ENCODE peak calls at places on chromosomes 5 and 9, in ten cellular contexts. J is spleen, W is endothelial cell of umbilical vein, F is breast epithelium, N is HepG2, H is K562, Q is suprapubic skin, E is HCT116, D is H1, L is GM23338. G is an unnamed sample. For H3K27me3, the result is how much of the 10 kb centered on the place peaks cover.

GRCh38 chr9:125407974-125408900 is 146.6 kb downstream of the GAPVD1 start:
- DNase-seq in J (peak), W (peak), F (peak), N (peak), H (peak), Q (peak), E (no peak), D (peak), L (peak), G (peak)

GRCh38 chr5:10485142-10485795 is 43.6 kb downstream of the ROPN1L start:
- DNase-seq in J (peak), W (peak), F (no peak), N (no peak), H (peak), Q (no peak), E (peak), D (no peak), L (peak), G (no peak)

GRCh38 chr9:89664896-89665329 is 60.1 kb downstream of the GADD45G start:
- DNase-seq in J (no peak), W (no peak), F (peak), N (no peak), H (no peak), Q (no peak), E (no peak), D (no peak), L (peak), G (no peak)

GRCh38 chr5:169094586-169095409 is 206.1 kb downstream of the SLIT3 start:
- DNase-seq in J (no peak), W (no peak), F (no peak), N (no peak), H (no peak), Q (no peak), E (no peak), D (no peak), L (no peak), G (no peak)

GRCh38 chr5:170746081-170746951 is 37.2 kb upstream of the GABRP start:
- DNase-seq in J (no peak), W (peak), F (no peak), N (no peak), H (no peak), Q (no peak), E (no peak), D (peak), L (peak), G (peak)

GRCh38 chr9:79387091-79387490 is 184.7 kb upstream of the TLE4 start:
- DNase-seq in J (no peak), W (no peak), F (no peak), N (no peak), H (no peak), Q (no peak), E (no peak), D (no peak), L (peak), G (no peak)

GRCh38 chr5:82365744-82366228 is 87.6 kb upstream of the RPS23 start:
- DNase-seq in J (no peak), W (no peak), F (no peak), N (peak), H (no peak), Q (no peak), E (peak), D (no peak), L (no peak), G (peak)

GRCh38 chr9:77511525-77511924 is 136.6 kb downstream of the GNA14 start:
- DNase-seq in J (no peak), W (no peak), F (no peak), N (no peak), H (no peak), Q (no peak), E (no peak), D (no peak), L (no peak), G (no peak)

GRCh38 chr5:177134653-177135225 is 1.2 kb downstream of the NSD1 start:
- DNase-seq in J (no peak), W (no peak), F (no peak), N (no peak), H (no peak), Q (no peak), E (no peak), D (no peak), L (peak), G (no peak)

GRCh38 chr9:127680846-127681245 is 25.9 kb upstream of the CFAP157 start:
- DNase-seq in J (no peak), W (no peak), F (no peak), N (no peak), H (no peak), Q (no peak), E (no peak), D (no peak), L (no peak), G (no peak)

DNA sequence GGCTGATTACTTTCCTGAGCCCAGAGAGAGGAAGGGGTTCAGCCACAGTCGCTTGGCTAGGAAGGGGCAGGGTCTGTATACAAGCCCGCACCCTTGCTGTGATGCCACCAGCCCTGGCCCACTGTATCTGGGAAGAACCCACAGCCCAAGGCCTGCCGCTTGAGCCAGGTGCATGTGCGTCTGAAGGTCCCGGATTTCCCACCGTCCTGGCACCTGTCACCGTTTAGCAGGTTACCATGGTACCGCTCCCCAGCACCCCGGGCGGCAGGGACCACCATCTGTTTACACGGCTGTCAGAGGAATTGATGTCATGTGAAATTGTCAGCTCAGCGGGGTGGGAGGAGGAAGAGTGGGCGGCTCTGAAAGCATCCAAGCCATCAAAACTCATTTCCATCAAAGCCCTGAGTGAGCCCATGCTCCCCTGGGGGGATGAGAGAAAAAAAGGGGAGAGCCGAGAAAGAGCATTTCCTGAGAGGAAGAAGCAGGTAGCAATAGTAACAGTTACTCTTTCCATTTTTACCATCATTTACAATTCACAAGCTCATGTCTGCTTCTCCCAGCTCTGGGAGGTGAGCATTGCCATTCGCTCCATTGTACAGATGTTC is 92.7 kb downstream of the HRH2 start:
- DNase-seq in J (no peak), W (no peak), F (no peak), N (no peak), H (no peak), Q (no peak), E (no peak), D (peak), L (no peak), G (no peak)
- H3K27me3 ChIP-seq in J (under half), W (under half), F (under half), N (under half), H (under half), Q (under half), E (under half), D (under half), L (under half), G (under half)

GRCh38 chr9:121731919-121732318 is 80.5 kb downstream of the DAB2IP start:
- DNase-seq in J (no peak), W (no peak), F (no peak), N (no peak), H (no peak), Q (no peak), E (no peak), D (no peak), L (no peak), G (no peak)

GRCh38 chr9:121734465-121734864 is 83.0 kb downstream of the DAB2IP start:
- DNase-seq in J (no peak), W (no peak), F (no peak), N (no peak), H (no peak), Q (no peak), E (no peak), D (no peak), L (no peak), G (no peak)

GRCh38 chr9:121731090-121731489 is 79.7 kb downstream of the DAB2IP start:
- DNase-seq in J (no peak), W (no peak), F (no peak), N (no peak), H (no peak), Q (no peak), E (no peak), D (no peak), L (no peak), G (no peak)

GRCh38 chr9:121732886-121733285 is 81.5 kb downstream of the DAB2IP start:
- DNase-seq in J (no peak), W (no peak), F (no peak), N (no peak), H (no peak), Q (no peak), E (no peak), D (no peak), L (no peak), G (no peak)

GRCh38 chr9:121732383-121732782 is 80.9 kb downstream of the DAB2IP start:
- DNase-seq in J (no peak), W (no peak), F (no peak), N (no peak), H (no peak), Q (no peak), E (no peak), D (no peak), L (no peak), G (no peak)
- H3K27ac ChIP-seq in J (peak), W (no peak), F (peak), N (no peak), H (no peak), Q (no peak), E (no peak), D (no peak), L (no peak), G (no peak)

GRCh38 chr5:43066231-43066798 is 26.2 kb upstream of the ANXA2R start:
- DNase-seq in J (peak), W (peak), F (peak), N (peak), H (peak), Q (peak), E (peak), D (peak), L (peak), G (peak)
- TF ChIP-seq POLR2AphosphoS5 in J (peak), W (peak), F (no peak), N (no peak), H (peak), Q (no peak), E (no peak), D (peak), L (peak), G (no peak)

DNA sequence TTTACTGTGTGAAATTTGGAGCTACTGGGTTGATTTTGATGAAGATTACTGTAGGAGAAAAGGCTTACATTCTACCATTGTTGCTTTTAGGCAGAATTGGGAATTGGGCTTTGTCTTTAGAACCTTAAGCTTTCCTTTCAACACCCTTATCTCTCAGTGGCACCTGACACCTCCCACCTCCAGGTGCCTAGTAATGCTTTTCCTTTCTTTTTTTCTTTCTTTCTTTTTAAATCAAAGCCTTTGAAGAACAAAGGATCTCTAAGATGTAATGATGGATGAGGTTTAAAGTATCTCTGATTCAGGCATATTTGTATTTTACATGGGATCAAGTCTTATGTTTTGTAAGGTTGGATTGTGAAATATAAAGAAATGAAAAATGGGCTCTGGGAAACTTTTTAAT is 2.9 kb upstream of the ADGRV1 start:
- DNase-seq in J (no peak), W (no peak), F (no peak), N (no peak), H (no peak), Q (no peak), E (no peak), D (no peak), L (no peak), G (no peak)
- H3K27me3 ChIP-seq in J (under half), W (half or more), F (under half), N (under half), H (under half), Q (under half), E (under half), D (under half), L (under half), G (under half)

DNA sequence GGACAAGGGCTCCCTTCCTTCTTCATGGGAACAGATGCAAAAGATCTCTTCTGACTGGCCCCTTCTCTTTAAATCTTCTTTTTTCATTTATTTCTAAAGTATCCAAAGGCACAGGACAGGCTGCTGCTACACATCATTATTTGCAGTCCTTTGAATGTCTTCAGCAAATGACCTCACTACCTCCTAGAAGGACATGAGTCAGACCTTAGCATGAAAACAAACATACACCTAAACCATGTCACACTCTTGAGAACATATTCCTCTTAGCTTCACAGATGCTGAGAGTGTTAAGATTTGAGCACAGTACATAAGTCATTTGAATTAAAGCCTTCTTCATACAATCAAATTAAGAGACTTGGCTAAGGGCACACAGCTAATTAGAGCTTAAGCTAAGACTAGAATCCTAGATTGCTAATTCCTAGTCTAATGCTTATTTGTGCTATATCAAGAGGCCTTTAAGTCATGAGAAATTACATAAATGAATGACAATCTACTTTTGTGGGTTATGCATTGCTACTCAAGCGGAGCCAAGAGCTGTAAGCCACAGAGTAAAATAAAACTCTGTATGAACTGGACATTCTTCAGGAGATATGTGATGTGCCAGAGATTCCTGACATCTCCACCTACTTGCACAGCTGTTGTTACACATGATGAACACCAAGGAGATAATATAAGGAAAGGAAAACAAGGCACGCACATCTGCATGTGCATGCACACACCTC is 109.1 kb upstream of the PTGER4 start:
- DNase-seq in J (no peak), W (peak), F (no peak), N (no peak), H (no peak), Q (no peak), E (no peak), D (no peak), L (no peak), G (no peak)
- H3K27ac ChIP-seq in J (peak), W (peak), F (no peak), N (no peak), H (no peak), Q (no peak), E (no peak), D (no peak), L (no peak), G (no peak)

DNA sequence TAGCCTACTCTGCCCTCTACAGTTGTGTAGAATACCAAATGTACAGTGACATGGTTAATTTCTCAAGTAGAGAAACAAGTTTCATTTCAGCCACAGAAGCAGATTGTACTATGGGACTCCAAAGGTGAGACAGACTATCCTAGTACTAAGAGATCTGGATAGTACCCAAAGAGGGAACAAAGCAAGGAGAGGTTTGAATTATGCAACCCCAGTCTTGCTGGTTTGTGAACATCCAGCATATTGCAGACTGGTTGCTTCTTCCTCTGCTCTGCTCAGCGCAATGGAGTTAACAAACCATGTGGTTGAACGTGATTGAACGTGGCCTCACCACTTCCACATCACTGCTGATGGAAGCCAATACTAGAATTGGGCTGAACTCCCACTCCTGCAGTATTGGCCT is 43.3 kb upstream of the ALDOB start:
- DNase-seq in J (no peak), W (no peak), F (no peak), N (no peak), H (no peak), Q (no peak), E (no peak), D (no peak), L (no peak), G (no peak)
- TF ChIP-seq POLR2AphosphoS5 in J (no peak), W (no peak), F (no peak), N (no peak), H (no peak), Q (no peak), E (no peak), D (no peak), L (no peak), G (no peak)

DNA sequence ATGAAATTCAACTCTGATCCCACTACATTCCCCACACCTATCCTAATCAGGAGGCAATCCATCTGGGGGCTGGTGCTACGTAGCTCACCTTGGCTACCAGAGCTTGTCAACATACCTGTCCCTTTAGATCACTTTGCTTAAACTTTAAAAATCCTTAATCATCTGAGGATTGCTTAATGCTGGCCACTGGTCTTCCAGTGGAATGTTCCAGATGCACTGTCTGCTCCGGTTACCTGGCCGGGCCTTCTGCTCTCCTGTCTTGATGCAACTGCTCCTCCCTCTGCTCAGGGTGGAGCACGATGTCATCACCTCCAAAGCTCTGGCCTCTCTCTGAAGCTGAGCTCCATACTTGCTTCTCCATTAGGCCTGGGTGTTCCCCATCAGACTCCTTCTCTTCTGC is 106.6 kb upstream of the OTULINL start:
- DNase-seq in J (no peak), W (no peak), F (no peak), N (no peak), H (no peak), Q (no peak), E (no peak), D (no peak), L (no peak), G (no peak)
- H3K27me3 ChIP-seq in J (under half), W (under half), F (under half), N (under half), H (under half), Q (under half), E (under half), D (under half), L (under half), G (under half)

G was measured in esophagus muscularis mucosa.